ENCODE peak calls at places on chromosomes 12 and 14, in four cellular contexts. E, W, B and R are unnamed samples.

GRCh38 chr12:119938049-119938667 is 50.9 kb upstream of the BICDL1 start:
- DNase-seq in B (peak), E (no peak), W (peak), R (peak)

GRCh38 chr12:75784591-75784990 is 247.0 kb downstream of the PHLDA1 start:
- DNase-seq in B (peak), E (no peak), W (no peak), R (peak)

GRCh38 chr12:68572650-68573049 is 38.0 kb upstream of the RAP1B start:
- DNase-seq in B (no peak), W (no peak), E (no peak), R (no peak)

GRCh38 chr14:104084251-104085002 is 1.1 kb upstream of the ASPG start:
- DNase-seq in B (peak), W (no peak), E (no peak), R (no peak)

GRCh38 chr14:104561661-104562495 is 17.7 kb upstream of the C14orf180 start:
- DNase-seq in E (no peak), B (no peak), W (no peak), R (no peak)

GRCh38 chr14:43535231-43535838 is 971.7 kb downstream of the FSCB start:
- DNase-seq in B (no peak), E (no peak), W (no peak), R (no peak)

GRCh38 chr14:38994721-38995120 is 108.3 kb downstream of the SEC23A start:
- DNase-seq in B (no peak), W (no peak), E (no peak), R (no peak)

GRCh38 chr12:79659961-79660431 is 30.8 kb downstream of the PAWR start:
- DNase-seq in B (peak), E (no peak), W (no peak), R (no peak)

GRCh38 chr12:132179431-132180362 is 35.4 kb downstream of the NOC4L start:
- DNase-seq in W (no peak), E (no peak), B (no peak), R (no peak)

GRCh38 chr12:90826031-90826430 is 128.9 kb downstream of the CCER1 start:
- DNase-seq in B (no peak), E (no peak), W (no peak), R (no peak)

GRCh38 chr14:37093364-37093763 is 79.0 kb downstream of the SLC25A21 start:
- DNase-seq in W (no peak), E (no peak), B (no peak), R (no peak)

GRCh38 chr12:48968004-48968403 is 3.5 kb downstream of the WNT10B start:
- DNase-seq in B (no peak), W (no peak), E (no peak), R (no peak)

GRCh38 chr12:124469193-124469888 is 98.1 kb downstream of the NCOR2 start:
- DNase-seq in B (no peak), E (no peak), W (no peak), R (no peak)

GRCh38 chr12:57229041-57229633 is 374 bp upstream of the SHMT2 start:
- DNase-seq in B (peak), E (no peak), W (no peak), R (no peak)

GRCh38 chr14:93564918-93565317 is 134.2 kb downstream of the UNC79 start:
- DNase-seq in E (no peak), B (no peak), W (no peak), R (no peak)

GRCh38 chr12:65300679-65301349 is 22.3 kb downstream of the MSRB3 start:
- DNase-seq in B (peak), E (no peak), W (no peak), R (no peak)

GRCh38 chr14:68793734-68794129 is 865 bp upstream of the ZFP36L1 start:
- DNase-seq in B (no peak), E (no peak), W (peak), R (no peak)

GRCh38 chr12:30151831-30152230 is 368.1 kb upstream of the TMTC1 start:
- DNase-seq in E (no peak), W (no peak), B (no peak), R (no peak)

GRCh38 chr14:50452979-50453705 is 56.5 kb upstream of the CDKL1 start:
- DNase-seq in W (no peak), E (no peak), B (peak), R (no peak)

GRCh38 chr14:102986810-102987579 is 64.5 kb downstream of the AMN start:
- DNase-seq in W (no peak), B (peak), E (no peak), R (no peak)

GRCh38 chr14:75101491-75101890 is 25.4 kb downstream of the NEK9 start:
- DNase-seq in W (no peak), E (no peak), B (no peak), R (no peak)

GRCh38 chr12:53866727-53867126 is 71.9 kb upstream of the HOXC13 start:
- DNase-seq in E (no peak), W (no peak), B (no peak), R (no peak)

GRCh38 chr12:15004401-15004800 is 31.6 kb downstream of the PDE6H start:
- DNase-seq in E (no peak), W (no peak), B (no peak), R (no peak)

GRCh38 chr12:91178801-91179200 is 3.8 kb downstream of the DCN start:
- DNase-seq in W (no peak), B (no peak), E (no peak), R (no peak)